ENCODE peak calls at places on chromosomes 2 and 18, in five cellular contexts. One of them, this sample, is unnamed.

GRCh38 chr2:212939777-212940531 is 211.5 kb downstream of the IKZF2 start:
- DNase-seq in progenitor cell of endocrine pancreas: no peak
- DNase-seq in hippocampal formation: no peak
- DNase-seq in activated effector memory CD4-positive, alpha-beta T cell treated with Interleukin-2 at 50 U/mL for 16 hours: no peak
- DNase-seq in HEK293T: no peak
- DNase-seq in this sample: no peak

GRCh38 chr18:80009661-80010550 is 21.5 kb upstream of the TXNL4A start:
- DNase-seq in progenitor cell of endocrine pancreas: no peak
- DNase-seq in hippocampal formation: no peak
- DNase-seq in activated effector memory CD4-positive, alpha-beta T cell treated with Interleukin-2 at 50 U/mL for 16 hours: no peak
- DNase-seq in HEK293T: no peak
- DNase-seq in this sample: peak; percentile 29

GRCh38 chr2:38170733-38171132 is 94.8 kb upstream of the CYP1B1 start:
- DNase-seq in progenitor cell of endocrine pancreas: no peak
- DNase-seq in hippocampal formation: no peak
- DNase-seq in activated effector memory CD4-positive, alpha-beta T cell treated with Interleukin-2 at 50 U/mL for 16 hours: no peak
- DNase-seq in HEK293T: no peak
- DNase-seq in this sample: no peak

GRCh38 chr2:95329891-95330822 is 33.0 kb downstream of the KCNIP3 start:
- DNase-seq in progenitor cell of endocrine pancreas: no peak
- DNase-seq in hippocampal formation: peak; percentile 39
- DNase-seq in activated effector memory CD4-positive, alpha-beta T cell treated with Interleukin-2 at 50 U/mL for 16 hours: no peak
- DNase-seq in HEK293T: peak; percentile 38
- DNase-seq in this sample: no peak

GRCh38 chr18:77376043-77376732 is 126.5 kb downstream of the GALR1 start:
- DNase-seq in progenitor cell of endocrine pancreas: no peak
- DNase-seq in hippocampal formation: no peak
- DNase-seq in activated effector memory CD4-positive, alpha-beta T cell treated with Interleukin-2 at 50 U/mL for 16 hours: no peak
- DNase-seq in HEK293T: no peak
- DNase-seq in this sample: no peak

GRCh38 chr2:215751200-215751910 is 262.0 kb downstream of the MREG start:
- DNase-seq in progenitor cell of endocrine pancreas: no peak
- DNase-seq in hippocampal formation: no peak
- DNase-seq in activated effector memory CD4-positive, alpha-beta T cell treated with Interleukin-2 at 50 U/mL for 16 hours: no peak
- DNase-seq in HEK293T: no peak
- DNase-seq in this sample: no peak

GRCh38 chr2:190062617-190063016 is at the start of gene MSTN:
- DNase-seq in progenitor cell of endocrine pancreas: no peak
- DNase-seq in hippocampal formation: no peak
- DNase-seq in activated effector memory CD4-positive, alpha-beta T cell treated with Interleukin-2 at 50 U/mL for 16 hours: no peak
- DNase-seq in HEK293T: no peak
- DNase-seq in this sample: no peak

GRCh38 chr2:200871151-200871550 is 6.7 kb upstream of the CLK1 start:
- DNase-seq in progenitor cell of endocrine pancreas: no peak
- DNase-seq in hippocampal formation: no peak
- DNase-seq in activated effector memory CD4-positive, alpha-beta T cell treated with Interleukin-2 at 50 U/mL for 16 hours: no peak
- DNase-seq in HEK293T: no peak
- DNase-seq in this sample: no peak

GRCh38 chr2:201440182-201440581 is 11.1 kb downstream of the TRAK2 start:
- DNase-seq in progenitor cell of endocrine pancreas: no peak
- DNase-seq in hippocampal formation: no peak
- DNase-seq in activated effector memory CD4-positive, alpha-beta T cell treated with Interleukin-2 at 50 U/mL for 16 hours: no peak
- DNase-seq in HEK293T: no peak
- DNase-seq in this sample: no peak

GRCh38 chr2:99680946-99681345 is 191.1 kb upstream of the REV1 start:
- DNase-seq in progenitor cell of endocrine pancreas: no peak
- DNase-seq in hippocampal formation: no peak
- DNase-seq in activated effector memory CD4-positive, alpha-beta T cell treated with Interleukin-2 at 50 U/mL for 16 hours: no peak
- DNase-seq in HEK293T: no peak
- DNase-seq in this sample: no peak

GRCh38 chr2:53087282-53087882 is 680.2 kb upstream of the CHAC2 start:
- DNase-seq in progenitor cell of endocrine pancreas: no peak
- DNase-seq in hippocampal formation: no peak
- DNase-seq in activated effector memory CD4-positive, alpha-beta T cell treated with Interleukin-2 at 50 U/mL for 16 hours: no peak
- DNase-seq in HEK293T: no peak
- DNase-seq in this sample: no peak

GRCh38 chr2:47256416-47257087 is 101.4 kb upstream of the STPG4 start:
- DNase-seq in progenitor cell of endocrine pancreas: no peak
- DNase-seq in hippocampal formation: no peak
- DNase-seq in activated effector memory CD4-positive, alpha-beta T cell treated with Interleukin-2 at 50 U/mL for 16 hours: no peak
- DNase-seq in HEK293T: no peak
- DNase-seq in this sample: no peak

GRCh38 chr18:3466872-3467271 is 16.9 kb downstream of the TGIF1 start:
- DNase-seq in progenitor cell of endocrine pancreas: no peak
- DNase-seq in hippocampal formation: no peak
- DNase-seq in activated effector memory CD4-positive, alpha-beta T cell treated with Interleukin-2 at 50 U/mL for 16 hours: no peak
- DNase-seq in HEK293T: no peak
- DNase-seq in this sample: no peak

GRCh38 chr2:241796209-241796608 is 12.8 kb upstream of the NEU4 start:
- DNase-seq in progenitor cell of endocrine pancreas: no peak
- DNase-seq in hippocampal formation: no peak
- DNase-seq in activated effector memory CD4-positive, alpha-beta T cell treated with Interleukin-2 at 50 U/mL for 16 hours: no peak
- DNase-seq in HEK293T: no peak
- DNase-seq in this sample: peak; percentile 49

GRCh38 chr2:2846379-2847130 is 515.5 kb upstream of the MYT1L start:
- DNase-seq in progenitor cell of endocrine pancreas: no peak
- DNase-seq in hippocampal formation: peak; percentile 16
- DNase-seq in activated effector memory CD4-positive, alpha-beta T cell treated with Interleukin-2 at 50 U/mL for 16 hours: no peak
- DNase-seq in HEK293T: no peak
- DNase-seq in this sample: no peak

GRCh38 chr2:67650292-67651133 is 253.4 kb downstream of the ETAA1 start:
- DNase-seq in progenitor cell of endocrine pancreas: peak; percentile 63
- DNase-seq in hippocampal formation: peak; percentile 52
- DNase-seq in activated effector memory CD4-positive, alpha-beta T cell treated with Interleukin-2 at 50 U/mL for 16 hours: no peak
- DNase-seq in HEK293T: peak; percentile 65
- DNase-seq in this sample: peak; percentile 77

GRCh38 chr2:9313443-9313842 is 106.8 kb downstream of the ASAP2 start:
- DNase-seq in progenitor cell of endocrine pancreas: no peak
- DNase-seq in hippocampal formation: no peak
- DNase-seq in activated effector memory CD4-positive, alpha-beta T cell treated with Interleukin-2 at 50 U/mL for 16 hours: no peak
- DNase-seq in HEK293T: no peak
- DNase-seq in this sample: no peak

GRCh38 chr2:16852651-16853050 is 187.0 kb upstream of the CYRIA start:
- DNase-seq in progenitor cell of endocrine pancreas: no peak
- DNase-seq in hippocampal formation: no peak
- DNase-seq in activated effector memory CD4-positive, alpha-beta T cell treated with Interleukin-2 at 50 U/mL for 16 hours: no peak
- DNase-seq in HEK293T: no peak
- DNase-seq in this sample: no peak

GRCh38 chr2:126771094-126771493 is 115.1 kb downstream of the GYPC start:
- DNase-seq in progenitor cell of endocrine pancreas: no peak
- DNase-seq in hippocampal formation: no peak
- DNase-seq in activated effector memory CD4-positive, alpha-beta T cell treated with Interleukin-2 at 50 U/mL for 16 hours: no peak
- DNase-seq in HEK293T: no peak
- DNase-seq in this sample: peak; percentile 69

GRCh38 chr2:207230261-207231105 is 64.7 kb upstream of the KLF7 start:
- DNase-seq in progenitor cell of endocrine pancreas: no peak
- DNase-seq in hippocampal formation: no peak
- DNase-seq in activated effector memory CD4-positive, alpha-beta T cell treated with Interleukin-2 at 50 U/mL for 16 hours: no peak
- DNase-seq in HEK293T: peak; percentile 68
- DNase-seq in this sample: no peak

GRCh38 chr2:147450661-147451060 is 394.2 kb upstream of the ACVR2A start:
- DNase-seq in progenitor cell of endocrine pancreas: no peak
- DNase-seq in hippocampal formation: no peak
- DNase-seq in activated effector memory CD4-positive, alpha-beta T cell treated with Interleukin-2 at 50 U/mL for 16 hours: no peak
- DNase-seq in HEK293T: no peak
- DNase-seq in this sample: no peak

GRCh38 chr18:56678836-56679565 is 27.8 kb downstream of the WDR7 start:
- DNase-seq in progenitor cell of endocrine pancreas: no peak
- DNase-seq in hippocampal formation: no peak
- DNase-seq in activated effector memory CD4-positive, alpha-beta T cell treated with Interleukin-2 at 50 U/mL for 16 hours: no peak
- DNase-seq in HEK293T: no peak
- DNase-seq in this sample: no peak

GRCh38 chr2:143132360-143132759 is 3.1 kb downstream of the ARHGAP15 start:
- DNase-seq in progenitor cell of endocrine pancreas: no peak
- DNase-seq in hippocampal formation: no peak
- DNase-seq in activated effector memory CD4-positive, alpha-beta T cell treated with Interleukin-2 at 50 U/mL for 16 hours: no peak
- DNase-seq in HEK293T: no peak
- DNase-seq in this sample: no peak

GRCh38 chr18:13382683-13382989 is 164.1 kb downstream of the LDLRAD4 start:
- DNase-seq in progenitor cell of endocrine pancreas: no peak
- DNase-seq in hippocampal formation: no peak
- DNase-seq in activated effector memory CD4-positive, alpha-beta T cell treated with Interleukin-2 at 50 U/mL for 16 hours: peak; percentile 13
- DNase-seq in HEK293T: no peak
- DNase-seq in this sample: no peak

GRCh38 chr2:161273038-161273760 is 35.0 kb upstream of the PSMD14 start:
- DNase-seq in progenitor cell of endocrine pancreas: no peak
- DNase-seq in hippocampal formation: no peak
- DNase-seq in activated effector memory CD4-positive, alpha-beta T cell treated with Interleukin-2 at 50 U/mL for 16 hours: no peak
- DNase-seq in HEK293T: peak; percentile 20
- DNase-seq in this sample: no peak

GRCh38 chr2:100786297-100786658 is 33.7 kb upstream of the NPAS2 start:
- DNase-seq in progenitor cell of endocrine pancreas: no peak
- DNase-seq in hippocampal formation: no peak
- DNase-seq in activated effector memory CD4-positive, alpha-beta T cell treated with Interleukin-2 at 50 U/mL for 16 hours: no peak
- DNase-seq in HEK293T: no peak
- DNase-seq in this sample: no peak

This sample was measured in upper lobe of left lung.